ENCODE peak calls at places on chromosomes 16 and 17, in four cellular contexts. One of them, this sample, is unnamed. For H3K9me3 and H3K4me1, the result is how much of the 10 kb centered on the place peaks cover.

GRCh38 chr16:13453325-13453724 is 466.6 kb upstream of the ERCC4 start:
- DNase-seq in cardiac muscle cell: peak
- DNase-seq in hepatocyte: peak
- DNase-seq in kidney: no peak
- DNase-seq in this sample: no peak

GRCh38 chr17:8123695-8124349 is at the start of gene HES7:
- DNase-seq in cardiac muscle cell: peak
- DNase-seq in kidney: peak
- DNase-seq in hepatocyte: peak
- DNase-seq in this sample: no peak

GRCh38 chr16:85626191-85626951 is 13.2 kb downstream of the GSE1 start:
- DNase-seq in cardiac muscle cell: peak
- DNase-seq in kidney: no peak
- DNase-seq in hepatocyte: no peak
- DNase-seq in this sample: no peak

GRCh38 chr16:81448154-81449131 is 3.8 kb downstream of the CMIP start:
- DNase-seq in hepatocyte: peak
- DNase-seq in cardiac muscle cell: peak
- DNase-seq in kidney: peak
- DNase-seq in this sample: no peak

GRCh38 chr17:38568274-38568673 is 37.5 kb downstream of the SRCIN1 start:
- DNase-seq in kidney: no peak
- DNase-seq in hepatocyte: no peak
- DNase-seq in cardiac muscle cell: no peak
- DNase-seq in this sample: no peak

GRCh38 chr17:9676742-9677387 is 31.5 kb downstream of the USP43 start:
- DNase-seq in kidney: no peak
- DNase-seq in hepatocyte: no peak
- DNase-seq in cardiac muscle cell: no peak
- DNase-seq in this sample: peak

GRCh38 chr17:21201302-21201602 is 12.7 kb downstream of the TMEM11 start:
- DNase-seq in cardiac muscle cell: no peak
- DNase-seq in kidney: no peak
- DNase-seq in hepatocyte: no peak
- DNase-seq in this sample: no peak

GRCh38 chr17:40351185-40352043 is 13.1 kb downstream of the GJD3 start:
- DNase-seq in cardiac muscle cell: no peak
- DNase-seq in kidney: no peak
- DNase-seq in hepatocyte: peak
- DNase-seq in this sample: no peak

GRCh38 chr17:49090885-49091594 is 41.5 kb upstream of the B4GALNT2 start:
- DNase-seq in hepatocyte: peak
- DNase-seq in cardiac muscle cell: peak
- DNase-seq in kidney: no peak
- DNase-seq in this sample: no peak

GRCh38 chr17:68247445-68248198 is at the start of gene AMZ2:
- DNase-seq in hepatocyte: peak
- DNase-seq in kidney: peak
- DNase-seq in cardiac muscle cell: peak
- DNase-seq in this sample: peak

GRCh38 chr17:60491771-60492170 is 34.3 kb downstream of the APPBP2 start:
- DNase-seq in kidney: no peak
- DNase-seq in hepatocyte: no peak
- DNase-seq in cardiac muscle cell: no peak
- DNase-seq in this sample: no peak
- H3K9me3 ChIP-seq in kidney: under half
- H3K9me3 ChIP-seq in hepatocyte: under half
- H3K9me3 ChIP-seq in cardiac muscle cell: under half
- H3K9me3 ChIP-seq in this sample: under half

DNA sequence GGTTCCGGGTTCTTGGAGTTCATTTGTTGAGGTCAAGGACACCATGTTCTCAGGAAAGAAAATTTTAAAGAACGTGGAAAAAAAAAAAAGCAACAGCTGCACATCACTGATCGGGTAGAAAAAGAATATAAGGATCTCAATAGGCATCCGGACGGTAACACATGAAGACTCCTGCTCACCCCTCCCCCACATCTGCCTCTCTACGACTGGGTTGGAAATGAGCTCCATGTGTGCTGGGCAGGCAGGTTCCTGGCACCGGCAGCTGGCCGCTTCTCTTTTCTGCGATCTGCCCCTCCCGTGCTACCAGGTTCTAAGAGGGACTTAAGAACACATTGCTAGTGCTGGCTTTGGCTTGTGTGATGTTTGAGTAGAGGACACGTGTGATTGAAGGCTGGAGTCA is 115.4 kb downstream of the AATF start:
- DNase-seq in hepatocyte: no peak
- DNase-seq in cardiac muscle cell: no peak
- DNase-seq in kidney: no peak
- DNase-seq in this sample: no peak
- H3K27ac ChIP-seq in hepatocyte: no peak
- H3K27ac ChIP-seq in cardiac muscle cell: no peak
- H3K27ac ChIP-seq in kidney: no peak
- H3K27ac ChIP-seq in this sample: no peak

DNA sequence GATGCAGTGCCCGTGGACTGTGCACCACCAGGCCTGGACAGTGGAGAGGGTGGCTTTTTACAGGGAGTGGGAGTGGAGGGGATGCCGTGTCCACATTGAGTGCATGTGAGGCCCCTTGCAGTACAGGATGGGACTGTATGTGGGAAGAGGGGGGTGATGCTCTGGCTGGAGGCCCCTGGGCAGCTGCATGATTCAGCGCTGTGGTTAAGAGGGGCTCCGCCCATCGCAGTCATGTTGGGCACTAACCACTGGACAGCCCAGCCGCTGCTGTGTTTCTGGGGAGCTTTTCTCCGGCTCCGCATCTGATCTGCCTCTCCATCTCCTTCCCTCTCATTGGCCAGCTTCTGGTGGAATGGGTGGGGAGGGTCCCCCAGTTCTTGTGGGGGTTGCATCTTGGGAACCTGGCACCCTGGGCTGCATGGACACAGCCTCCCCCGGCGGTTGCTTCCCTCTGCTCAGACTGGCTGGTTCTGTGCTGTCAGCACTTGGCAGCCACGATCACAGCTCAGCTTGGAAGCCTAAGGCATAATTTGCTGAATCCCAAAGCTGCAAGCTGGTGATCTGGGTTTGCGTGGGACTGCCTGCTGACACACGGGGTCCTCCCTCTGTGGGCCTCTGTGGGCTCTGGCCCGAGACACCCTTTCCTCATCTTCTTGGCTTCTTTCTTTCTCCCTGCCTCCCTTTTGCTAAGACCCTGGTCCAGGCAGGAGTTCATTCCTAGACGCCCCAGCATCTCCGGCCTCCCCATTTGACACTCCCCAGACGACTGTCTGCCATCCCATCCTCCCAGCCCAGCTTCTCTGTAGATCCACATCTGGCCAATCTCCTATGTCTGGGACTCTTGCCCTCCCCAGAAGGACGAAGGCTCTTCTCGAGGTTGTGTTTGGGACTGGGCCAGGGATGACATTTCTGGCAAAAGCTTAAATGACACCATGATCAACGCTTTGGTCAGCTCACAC is 168.3 kb downstream of the SEC14L1 start:
- DNase-seq in hepatocyte: peak
- DNase-seq in kidney: peak
- DNase-seq in cardiac muscle cell: no peak
- DNase-seq in this sample: peak
- H3K4me1 ChIP-seq in hepatocyte: half or more
- H3K4me1 ChIP-seq in kidney: under half
- H3K4me1 ChIP-seq in cardiac muscle cell: under half
- H3K4me1 ChIP-seq in this sample: under half

GRCh38 chr17:22671110-22671509 is 978.8 kb downstream of the KCNJ18 start:
- DNase-seq in hepatocyte: no peak
- DNase-seq in cardiac muscle cell: no peak
- DNase-seq in kidney: no peak
- DNase-seq in this sample: no peak
- H3K9me3 ChIP-seq in hepatocyte: under half
- H3K9me3 ChIP-seq in cardiac muscle cell: under half
- H3K9me3 ChIP-seq in kidney: under half
- H3K9me3 ChIP-seq in this sample: under half

DNA sequence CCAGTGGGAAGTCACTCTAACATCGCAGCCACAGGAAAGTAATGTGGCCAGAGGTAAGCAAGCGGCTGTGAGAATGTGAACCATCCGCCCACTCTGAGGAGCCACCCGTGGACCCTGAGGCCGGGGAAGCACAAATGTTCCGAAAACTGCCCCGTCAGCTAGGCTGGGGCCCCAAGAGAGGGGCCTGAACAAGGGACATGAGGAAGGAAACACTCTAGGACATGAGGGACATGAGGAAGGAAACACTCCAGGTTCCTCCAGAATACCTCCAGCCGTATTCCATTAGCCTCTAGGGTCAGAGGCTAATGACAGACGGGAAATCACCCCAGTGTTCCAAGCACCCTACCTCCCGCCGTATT is 317 bp downstream of the TEFM start:
- DNase-seq in hepatocyte: peak
- DNase-seq in cardiac muscle cell: peak
- DNase-seq in kidney: no peak
- DNase-seq in this sample: peak
- H3K27ac ChIP-seq in hepatocyte: peak
- H3K27ac ChIP-seq in cardiac muscle cell: peak
- H3K27ac ChIP-seq in kidney: peak
- H3K27ac ChIP-seq in this sample: peak

DNA sequence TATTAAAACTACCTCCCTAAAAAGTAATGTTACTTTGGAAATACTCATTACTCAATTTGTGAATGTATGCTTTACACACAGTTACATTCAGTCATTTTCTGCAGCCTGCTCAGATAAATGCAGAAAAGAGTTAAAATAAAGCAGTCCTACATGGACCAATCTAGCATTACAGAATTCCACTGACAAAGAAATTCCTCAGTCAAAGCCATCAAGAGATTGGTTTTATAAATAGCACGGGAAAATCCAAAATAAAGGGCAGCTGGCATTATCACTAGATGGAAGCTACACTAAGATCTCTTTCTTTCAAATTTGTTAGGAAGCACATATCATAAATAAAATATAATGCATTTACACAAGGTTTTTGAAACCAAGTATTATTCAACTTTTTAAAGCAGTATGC is 58.3 kb downstream of the DUSP14 start:
- DNase-seq in hepatocyte: no peak
- DNase-seq in cardiac muscle cell: peak
- DNase-seq in kidney: no peak
- DNase-seq in this sample: no peak
- H3K4me1 ChIP-seq in hepatocyte: under half
- H3K4me1 ChIP-seq in cardiac muscle cell: under half
- H3K4me1 ChIP-seq in kidney: under half
- H3K4me1 ChIP-seq in this sample: under half

DNA sequence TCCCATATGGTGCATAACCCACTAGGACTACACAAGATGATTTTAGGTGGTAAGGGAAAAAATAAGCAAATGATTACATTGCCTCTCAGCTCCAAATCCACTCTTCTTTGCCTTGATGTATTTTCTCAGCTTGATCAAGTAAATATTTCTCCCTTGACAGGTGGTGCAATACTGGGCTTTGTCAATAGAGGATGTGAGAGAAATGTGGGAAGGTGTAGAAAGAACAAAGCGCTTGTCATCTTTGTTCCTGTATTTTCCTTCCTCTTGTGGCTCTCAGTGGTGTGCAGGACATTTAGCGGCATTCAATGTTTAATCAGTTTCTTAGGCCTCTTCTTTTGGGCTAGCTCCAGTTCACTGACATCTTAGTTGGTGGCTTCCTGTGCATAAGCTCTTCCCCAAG is 1165.8 kb upstream of the GOT2 start:
- DNase-seq in cardiac muscle cell: no peak
- DNase-seq in kidney: no peak
- DNase-seq in hepatocyte: no peak
- DNase-seq in this sample: no peak
- H3K9me3 ChIP-seq in cardiac muscle cell: under half
- H3K9me3 ChIP-seq in kidney: under half
- H3K9me3 ChIP-seq in hepatocyte: under half
- H3K9me3 ChIP-seq in this sample: under half

DNA sequence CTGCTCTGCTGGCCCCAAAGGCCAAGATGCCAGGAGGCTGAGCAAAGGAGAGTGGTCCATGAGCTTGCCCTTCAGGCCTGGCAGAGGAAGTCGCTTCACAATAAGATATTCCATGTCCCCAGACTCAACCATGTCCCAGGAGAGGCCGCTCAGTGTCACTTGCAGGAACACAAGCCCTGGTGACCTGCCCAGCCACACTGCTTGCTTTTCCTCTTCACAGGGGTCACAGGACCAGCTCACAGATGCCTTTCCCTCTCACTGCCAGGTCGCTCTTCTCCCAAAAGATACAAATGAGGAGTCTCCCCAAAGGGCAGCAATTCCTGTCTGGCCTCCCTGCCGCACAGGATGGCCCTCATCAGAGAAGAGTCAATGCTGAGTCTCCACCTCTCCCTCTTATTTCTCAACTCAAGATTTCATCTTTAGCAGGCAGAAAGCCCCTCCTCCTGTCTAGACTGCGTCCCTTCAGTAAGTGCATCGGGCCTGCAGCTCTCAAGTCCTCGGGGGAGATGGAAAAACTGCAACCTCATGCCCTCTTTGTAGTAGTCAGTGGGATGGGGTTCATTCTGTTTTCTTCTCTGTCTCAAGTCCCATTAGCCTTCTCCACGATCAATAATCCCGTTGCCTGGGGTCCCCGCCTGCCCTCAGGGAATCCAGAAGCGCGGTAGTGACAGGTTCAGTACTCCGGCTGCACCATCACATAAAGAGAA is 5.0 kb downstream of the JUP start:
- DNase-seq in cardiac muscle cell: no peak
- DNase-seq in hepatocyte: peak
- DNase-seq in kidney: peak
- DNase-seq in this sample: no peak
- H3K27ac ChIP-seq in cardiac muscle cell: peak
- H3K27ac ChIP-seq in hepatocyte: peak
- H3K27ac ChIP-seq in kidney: peak
- H3K27ac ChIP-seq in this sample: no peak

DNA sequence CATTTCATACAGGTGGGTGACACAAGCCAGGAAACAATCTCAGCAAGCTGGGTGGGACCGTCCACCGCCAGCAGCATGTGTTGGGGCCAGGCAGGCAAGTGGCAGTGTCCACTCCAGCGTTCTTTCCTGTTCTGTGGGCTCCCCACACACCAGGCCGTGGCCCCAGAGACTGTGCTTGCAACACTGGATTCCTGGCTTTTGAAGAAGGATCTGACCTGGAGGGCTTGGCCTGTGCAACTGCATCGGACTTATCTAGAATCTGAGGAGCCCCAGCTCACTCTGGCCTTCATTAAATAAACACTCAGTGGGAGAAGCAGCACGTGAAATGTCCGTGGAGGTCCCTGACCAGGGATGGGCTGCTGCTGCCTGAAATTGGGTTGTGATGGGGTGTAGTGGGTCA is 3.2 kb downstream of the KSR1 start:
- DNase-seq in cardiac muscle cell: no peak
- DNase-seq in kidney: no peak
- DNase-seq in hepatocyte: peak
- DNase-seq in this sample: no peak
- H3K4me1 ChIP-seq in cardiac muscle cell: under half
- H3K4me1 ChIP-seq in kidney: under half
- H3K4me1 ChIP-seq in hepatocyte: under half
- H3K4me1 ChIP-seq in this sample: under half

GRCh38 chr16:35142147-35142808 is 1682.9 kb downstream of the TP53TG3F start:
- DNase-seq in hepatocyte: no peak
- DNase-seq in kidney: no peak
- DNase-seq in cardiac muscle cell: no peak
- DNase-seq in this sample: no peak
- H3K9me3 ChIP-seq in hepatocyte: under half
- H3K9me3 ChIP-seq in kidney: under half
- H3K9me3 ChIP-seq in cardiac muscle cell: under half
- H3K9me3 ChIP-seq in this sample: under half

This sample was measured in SJSA1.